ENCODE peak calls at places on chromosomes 5 and 9, in five cellular contexts. Y is IMR-90, S is neuronal stem cell, A is GM12878, R is mammary epithelial cell. H is an unnamed sample.

GRCh38 chr5:174159327-174160247 is 114.1 kb downstream of the NSG2 start:
- DNase-seq in R (peak; percentile 51), S (no peak), A (no peak), Y (no peak), H (no peak)

GRCh38 chr5:6343951-6344596 is 34.3 kb downstream of the MED10 start:
- DNase-seq in Y (no peak), R (no peak), A (no peak), S (no peak), H (no peak)

GRCh38 chr5:172096184-172096941 is 89.9 kb upstream of the FBXW11 start:
- DNase-seq in R (no peak), A (no peak), S (no peak), Y (no peak), H (no peak)

GRCh38 chr5:146906803-146907202 is 28.2 kb upstream of the PPP2R2B start:
- DNase-seq in A (no peak), Y (no peak), S (no peak), R (no peak), H (no peak)

GRCh38 chr5:53557386-53557785 is 3.1 kb upstream of the NDUFS4 start:
- DNase-seq in Y (peak; percentile 80), S (no peak), R (peak; percentile 60), A (no peak), H (no peak)

GRCh38 chr5:144697847-144698262 is 527.2 kb downstream of the KCTD16 start:
- DNase-seq in Y (peak; percentile 97), R (peak; percentile 97), A (no peak), S (no peak), H (no peak)

GRCh38 chr9:91360551-91361293 is 996 bp downstream of the AUH start:
- DNase-seq in S (peak; percentile 15), R (peak; percentile 24), A (peak; percentile 21), Y (no peak), H (no peak)

GRCh38 chr9:35907732-35908483 is 1.4 kb upstream of the SPAAR start:
- DNase-seq in A (no peak), R (peak; percentile 74), Y (peak; percentile 88), S (peak; percentile 50), H (peak; percentile 83)

GRCh38 chr5:178453224-178453623 is 137.0 kb downstream of the COL23A1 start:
- DNase-seq in S (no peak), A (no peak), Y (peak; percentile 41), R (peak; percentile 57), H (no peak)

GRCh38 chr5:8508196-8508595 is 639.2 kb downstream of the MTRR start:
- DNase-seq in Y (peak; percentile 35), S (no peak), A (no peak), R (peak; percentile 2), H (no peak)

GRCh38 chr5:132251220-132251725 is 6.2 kb upstream of the PDLIM4 start:
- DNase-seq in S (no peak), Y (peak; percentile 37), R (no peak), A (no peak), H (no peak)

GRCh38 chr5:1959231-1959630 is 76.5 kb upstream of the IRX4 start:
- DNase-seq in Y (no peak), S (no peak), A (no peak), R (no peak), H (no peak)

GRCh38 chr5:175517824-175518450 is 39.6 kb downstream of the SFXN1 start:
- DNase-seq in S (no peak), A (no peak), Y (peak; percentile 95), R (peak; percentile 73), H (no peak)

GRCh38 chr5:53249529-53249928 is 140.0 kb upstream of the MOCS2 start:
- DNase-seq in S (no peak), R (peak; percentile 87), Y (peak; percentile 98), A (no peak), H (no peak)

DNA sequence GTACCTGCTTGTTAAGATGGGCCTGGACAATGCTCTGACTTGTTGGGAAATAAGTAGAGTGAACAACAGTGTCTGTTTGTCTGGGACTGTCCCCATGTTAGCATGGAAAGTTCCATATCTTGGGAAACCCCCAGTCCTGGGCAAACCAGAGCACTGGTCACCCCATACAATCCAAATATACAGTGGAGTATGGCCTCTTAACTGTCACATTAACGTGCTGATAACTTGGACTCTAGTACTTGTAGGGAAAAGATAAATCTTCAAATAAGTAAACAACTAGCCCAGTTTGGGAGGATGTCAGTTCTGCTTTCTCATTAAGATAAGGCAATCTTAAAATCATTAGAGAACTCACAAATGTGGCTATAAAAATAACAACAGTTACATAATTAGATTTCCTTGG is 47.6 kb upstream of the JAK2 start:
- DNase-seq in R (no peak), A (no peak), S (no peak), Y (no peak), H (no peak)
- H3K9ac ChIP-seq in R (no peak overlapping the region), A (no peak overlapping the region), S (no peak overlapping the region), Y (no peak overlapping the region), H (no peak overlapping the region)

GRCh38 chr9:61667559-61668121 is 477.8 kb downstream of the SPATA31A7 start:
- DNase-seq in Y (no peak), R (no peak), A (no peak), S (no peak), H (no peak)

GRCh38 chr9:61666310-61666709 is 476.5 kb downstream of the SPATA31A7 start:
- DNase-seq in R (no peak), S (no peak), Y (no peak), A (no peak), H (no peak)

GRCh38 chr9:61665829-61666228 is 476.0 kb downstream of the SPATA31A7 start:
- DNase-seq in R (no peak), A (no peak), S (no peak), Y (no peak), H (no peak)

GRCh38 chr9:61665330-61665751 is 475.5 kb downstream of the SPATA31A7 start:
- DNase-seq in Y (no peak), A (no peak), S (no peak), R (no peak), H (no peak)

GRCh38 chr9:61666849-61667371 is 477.1 kb downstream of the SPATA31A7 start:
- DNase-seq in S (no peak), Y (no peak), A (no peak), R (no peak), H (no peak)
- H3K9me3 ChIP-seq in S (no peaks in the 10 kb centered on the region), Y (peaks cover 23% of the 10 kb centered on the region), A (no peaks in the 10 kb centered on the region), R (peaks cover 30% of the 10 kb centered on the region), H (no peaks in the 10 kb centered on the region)

DNA sequence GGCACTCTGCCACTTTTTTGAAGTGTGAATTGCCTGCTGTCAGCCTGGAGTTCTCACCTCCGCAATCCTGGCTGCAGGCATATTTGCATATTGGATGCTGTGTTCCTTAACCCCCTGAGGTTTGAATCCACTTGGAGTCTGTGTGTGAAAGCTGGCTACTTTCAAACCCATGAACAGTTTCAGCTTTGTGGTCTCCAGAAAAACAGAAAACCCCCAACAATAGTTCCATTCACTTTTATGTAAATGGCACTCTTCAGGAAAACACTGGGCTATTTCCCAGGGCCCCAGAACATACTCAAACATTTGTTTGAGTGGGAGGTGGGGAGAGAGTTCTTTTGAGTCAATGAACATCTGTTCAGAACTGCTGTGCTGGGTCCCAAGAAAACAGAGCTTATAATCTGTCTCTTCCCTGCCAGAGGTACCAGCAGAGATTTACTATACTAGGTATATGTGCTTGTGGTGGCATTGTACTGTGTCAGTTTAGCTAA is 5.0 kb downstream of the NUDT2 start:
- DNase-seq in R (no peak), A (no peak), Y (peak; percentile 32), S (no peak), H (no peak)
- H3K9ac ChIP-seq in R (no peak overlapping the region), A (no peak overlapping the region), Y (no peak overlapping the region), S (no peak overlapping the region), H (no peak overlapping the region)

GRCh38 chr5:180250329-180250728 is 41.3 kb upstream of the RASGEF1C start:
- DNase-seq in R (no peak), S (no peak), A (no peak), Y (no peak), H (no peak)
- H3K9me3 ChIP-seq in R (peaks cover 68% of the 10 kb centered on the region), S (peaks cover 91% of the 10 kb centered on the region), A (peaks cover 37% of the 10 kb centered on the region), Y (peaks cover 60% of the 10 kb centered on the region), H (peaks cover 12% of the 10 kb centered on the region)

H was measured in colonic mucosa.